ENCODE peak calls at places on chromosome 4, in eight cellular contexts. F is keratinocyte, W is NCI-H2081 treated with DMSO at 0.1 percent for 48 hours, Q is pancreas, X is adrenal gland, N is HTR-8/SVneo, Y is psoas muscle, L is tibial nerve. Z is an unnamed sample.

GRCh38 chr4:40731792-40732245 is 17.9 kb upstream of the NSUN7 start:
- DNase-seq in W (peak; percentile 64), F (no peak), X (peak; percentile 54), Y (no peak), N (no peak), Q (peak; percentile 46), L (no peak), Z (no peak)

GRCh38 chr4:2866891-2867290 is 23.2 kb downstream of the ADD1 start:
- DNase-seq in Y (no peak), X (no peak), L (no peak), W (no peak), Q (no peak), F (no peak), N (no peak), Z (no peak)

GRCh38 chr4:184424993-184425758 is 49.2 kb downstream of the IRF2 start:
- DNase-seq in L (no peak), N (no peak), Y (peak; percentile 75), F (no peak), W (no peak), Q (no peak), X (peak; percentile 79), Z (no peak)

GRCh38 chr4:42706086-42706485 is 49.2 kb upstream of the ATP8A1 start:
- DNase-seq in N (no peak), L (no peak), F (no peak), W (no peak), Q (no peak), X (no peak), Y (no peak), Z (no peak)

GRCh38 chr4:20662851-20663250 is 37.4 kb upstream of the PACRGL start:
- DNase-seq in Q (no peak), F (no peak), L (no peak), Y (no peak), N (no peak), X (no peak), W (no peak), Z (no peak)

GRCh38 chr4:71239365-71239764 is 99.5 kb upstream of the SLC4A4 start:
- DNase-seq in X (no peak), F (no peak), W (no peak), Q (no peak), L (no peak), Y (no peak), N (no peak), Z (no peak)

GRCh38 chr4:87108142-87108546 is 112.3 kb downstream of the KLHL8 start:
- DNase-seq in N (peak; percentile 63), Q (no peak), L (no peak), Y (peak; percentile 80), W (no peak), F (no peak), X (peak; percentile 74), Z (no peak)

GRCh38 chr4:42654606-42655005 is 2.3 kb downstream of the ATP8A1 start:
- DNase-seq in N (peak; percentile 11), W (no peak), X (peak; percentile 73), F (no peak), Y (no peak), L (no peak), Q (peak; percentile 19), Z (no peak)

GRCh38 chr4:2291705-2292651 is 30.1 kb upstream of the MXD4 start:
- DNase-seq in X (peak; percentile 34), L (peak; percentile 8), Q (no peak), N (no peak), F (no peak), W (no peak), Y (no peak), Z (no peak)

GRCh38 chr4:182019148-182019652 is 224.0 kb upstream of the TENM3 start:
- DNase-seq in L (no peak), F (no peak), N (no peak), W (no peak), Y (no peak), X (no peak), Q (no peak), Z (no peak)

GRCh38 chr4:53313510-53313909 is 52.4 kb downstream of the SCFD2 start:
- DNase-seq in L (no peak), W (no peak), F (no peak), Q (no peak), X (no peak), N (peak; percentile 20), Y (no peak), Z (peak; percentile 13)

GRCh38 chr4:16665942-16666586 is 232.4 kb downstream of the LDB2 start:
- DNase-seq in Q (no peak), W (no peak), L (no peak), N (no peak), Y (no peak), X (no peak), F (no peak), Z (no peak)

GRCh38 chr4:3026531-3026930 is 47.8 kb downstream of the HTT-AS start:
- DNase-seq in Y (no peak), W (no peak), F (no peak), X (no peak), N (no peak), Q (no peak), L (no peak), Z (no peak)

GRCh38 chr4:40194602-40195161 is 2.1 kb upstream of the RHOH start:
- DNase-seq in Q (no peak), Y (no peak), X (no peak), N (no peak), F (no peak), L (no peak), W (no peak), Z (no peak)

GRCh38 chr4:190121759-190122158 is 51.8 kb upstream of the DUX4 start:
- DNase-seq in W (no peak), N (no peak), F (no peak), Q (peak; percentile 32), L (no peak), X (no peak), Y (peak; percentile 41), Z (no peak)

GRCh38 chr4:106266201-106266600 is 49.8 kb downstream of the TBCK start:
- DNase-seq in W (no peak), F (no peak), X (no peak), L (no peak), Y (no peak), Q (no peak), N (peak; percentile 3), Z (no peak)

GRCh38 chr4:182246401-182247205 is 3.4 kb downstream of the TENM3 start:
- DNase-seq in L (no peak), Y (no peak), Q (no peak), X (no peak), N (no peak), W (no peak), F (peak; percentile 56), Z (peak; percentile 22)

GRCh38 chr4:61831987-61832386 is 631.9 kb downstream of the ADGRL3 start:
- DNase-seq in Q (no peak), W (no peak), X (no peak), F (no peak), Y (no peak), L (no peak), N (no peak), Z (no peak)

GRCh38 chr4:20520901-20521300 is 179.4 kb upstream of the PACRGL start:
- DNase-seq in F (peak; percentile 15), Q (no peak), Y (no peak), W (no peak), X (no peak), N (peak; percentile 54), L (no peak), Z (no peak)

Z was measured in nucleus accumbens.